ENCODE peak calls at places on chromosomes 7 and 10, in four cellular contexts. W is suprapubic skin, T is GM23338, C is sigmoid colon. S is an unnamed sample.

GRCh38 chr10:93999401-93999851 is 5.7 kb downstream of the PLCE1 start:
- DNase-seq in W (no peak), T (peak; percentile 44), C (peak; percentile 82), S (peak; percentile 71)

GRCh38 chr7:24245362-24245761 is 38.6 kb upstream of the NPY start:
- DNase-seq in T (no peak), C (no peak), W (no peak), S (no peak)

GRCh38 chr7:43481905-43482678 is 100.8 kb upstream of the STK17A start:
- DNase-seq in C (no peak), W (no peak), T (no peak), S (no peak)

GRCh38 chr10:88117227-88117626 is 253.8 kb downstream of the PTEN start:
- DNase-seq in W (no peak), C (no peak), T (no peak), S (no peak)

GRCh38 chr10:29688230-29688634 is 53.5 kb upstream of the SVIL start:
- DNase-seq in C (no peak), W (no peak), T (peak; percentile 85), S (no peak)

GRCh38 chr10:33189373-33189772 is 145.1 kb downstream of the NRP1 start:
- DNase-seq in W (no peak), T (no peak), C (no peak), S (no peak)

GRCh38 chr10:95755511-95756004 is 405 bp upstream of the ENTPD1 start:
- DNase-seq in W (no peak), C (peak; percentile 78), T (peak; percentile 83), S (peak; percentile 47)

GRCh38 chr10:44294726-44295412 is 90.0 kb downstream of the CXCL12 start:
- DNase-seq in W (no peak), T (no peak), C (no peak), S (no peak)

GRCh38 chr7:122515404-122515803 is 183.5 kb downstream of the RNF133 start:
- DNase-seq in T (no peak), C (no peak), W (no peak), S (no peak)

GRCh38 chr7:117323585-117323876 is 673 bp upstream of the WNT2 start:
- DNase-seq in T (peak; percentile 51), C (no peak), W (no peak), S (no peak)

GRCh38 chr10:48792687-48793096 is 108.0 kb downstream of the WDFY4 start:
- DNase-seq in T (no peak), C (no peak), W (no peak), S (no peak)

GRCh38 chr10:23331567-23332290 is 12.9 kb downstream of the C10orf67 start:
- DNase-seq in C (no peak), W (no peak), T (no peak), S (no peak)

GRCh38 chr10:14468726-14469125 is 138.0 kb upstream of the FRMD4A start:
- DNase-seq in C (no peak), T (no peak), W (no peak), S (no peak)

GRCh38 chr10:116403740-116404250 is 23.9 kb upstream of the PNLIPRP3 start:
- DNase-seq in W (no peak), T (peak; percentile 7), C (no peak), S (no peak)

GRCh38 chr7:116164552-116164951 is 45.8 kb upstream of the TES start:
- DNase-seq in W (no peak), T (no peak), C (no peak), S (no peak)

GRCh38 chr7:71229201-71229600 is 97.3 kb downstream of the GALNT17 start:
- DNase-seq in T (no peak), C (no peak), W (no peak), S (no peak)

GRCh38 chr10:30324448-30325110 is 24.5 kb downstream of the MTPAP start:
- DNase-seq in C (no peak), W (no peak), T (no peak), S (no peak)

GRCh38 chr10:50469288-50469687 is 154.5 kb downstream of the SGMS1 start:
- DNase-seq in T (no peak), C (no peak), W (no peak), S (no peak)

GRCh38 chr10:119489572-119490326 is 52.8 kb downstream of the RGS10 start:
- DNase-seq in W (no peak), C (peak; percentile 71), T (peak; percentile 85), S (peak; percentile 36)

GRCh38 chr7:6637544-6638229 is 569 bp downstream of the ZNF316 start:
- DNase-seq in T (peak; percentile 67), C (no peak), W (no peak), S (no peak)

GRCh38 chr10:17210361-17210760 is 8.9 kb upstream of the TRDMT1 start:
- DNase-seq in T (no peak), C (no peak), W (no peak), S (no peak)

GRCh38 chr10:133324857-133325260 is 11.8 kb downstream of the CALY start:
- DNase-seq in T (no peak), C (no peak), W (no peak), S (no peak)

GRCh38 chr10:11154809-11155208 is 137.1 kb downstream of the CELF2 start:
- DNase-seq in T (no peak), W (no peak), C (no peak), S (no peak)

GRCh38 chr10:70622541-70622940 is 20.0 kb upstream of the PRF1 start:
- DNase-seq in T (no peak), C (no peak), W (no peak), S (no peak)

GRCh38 chr10:74981831-74982633 is 129.4 kb upstream of the SAMD8 start:
- DNase-seq in C (no peak), T (no peak), W (no peak), S (no peak)

GRCh38 chr7:91671245-91671644 is 209.3 kb downstream of the MTERF1 start:
- DNase-seq in W (no peak), C (no peak), T (no peak), S (no peak)

GRCh38 chr7:133313575-133313974 is 60.7 kb downstream of the EXOC4 start:
- DNase-seq in T (no peak), C (no peak), W (no peak), S (no peak)

GRCh38 chr10:13586676-13587355 is at the start of gene PRPF18:
- DNase-seq in C (peak; percentile 95), T (peak; percentile 97), W (peak; percentile 95), S (peak; percentile 96)

GRCh38 chr7:929311-929711 is 25.2 kb downstream of the ADAP1 start:
- DNase-seq in W (no peak), T (no peak), C (peak; percentile 57), S (peak; percentile 18)

GRCh38 chr10:6491841-6492609 is 88.1 kb downstream of the PRKCQ start:
- DNase-seq in W (no peak), C (no peak), T (no peak), S (no peak)

GRCh38 chr7:156665101-156665500 is 24.5 kb downstream of the RNF32 start:
- DNase-seq in W (no peak), T (peak; percentile 82), C (no peak), S (no peak)

GRCh38 chr10:46301056-46301645 is 14.4 kb downstream of the ANTXRL start:
- DNase-seq in W (no peak), C (peak; percentile 50), T (no peak), S (no peak)

GRCh38 chr7:98681951-98682350 is 64.9 kb downstream of the NPTX2 start:
- DNase-seq in W (no peak), T (no peak), C (no peak), S (no peak)

GRCh38 chr10:75245354-75246001 is 9.7 kb upstream of the COMTD1 start:
- DNase-seq in W (no peak), T (no peak), C (peak; percentile 35), S (no peak)

DNA sequence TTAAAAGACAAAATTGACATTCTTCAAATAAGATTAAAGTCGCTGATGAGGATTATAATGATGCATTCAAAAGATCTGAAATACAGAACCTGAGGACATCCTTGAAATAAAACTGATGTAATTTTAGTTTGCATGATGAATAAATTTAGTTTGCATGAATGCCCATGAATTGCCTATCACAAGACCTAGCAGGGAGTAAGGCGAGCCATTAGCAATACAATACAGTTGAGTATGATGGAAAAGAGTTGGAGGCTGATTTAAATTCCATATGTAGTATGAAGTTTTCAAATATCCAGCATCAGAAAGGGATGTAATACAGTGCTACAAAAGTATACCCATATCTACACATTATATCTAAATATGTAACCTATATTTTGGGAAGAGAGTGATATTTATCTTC is 321.3 kb downstream of the CACNA2D1 start:
- DNase-seq in W (no peak), T (peak; percentile 24), C (no peak), S (no peak)
- TF ChIP-seq POLR2AphosphoS5 in W (no peak), T (no peak), C (no peak), S (no peak)

DNA sequence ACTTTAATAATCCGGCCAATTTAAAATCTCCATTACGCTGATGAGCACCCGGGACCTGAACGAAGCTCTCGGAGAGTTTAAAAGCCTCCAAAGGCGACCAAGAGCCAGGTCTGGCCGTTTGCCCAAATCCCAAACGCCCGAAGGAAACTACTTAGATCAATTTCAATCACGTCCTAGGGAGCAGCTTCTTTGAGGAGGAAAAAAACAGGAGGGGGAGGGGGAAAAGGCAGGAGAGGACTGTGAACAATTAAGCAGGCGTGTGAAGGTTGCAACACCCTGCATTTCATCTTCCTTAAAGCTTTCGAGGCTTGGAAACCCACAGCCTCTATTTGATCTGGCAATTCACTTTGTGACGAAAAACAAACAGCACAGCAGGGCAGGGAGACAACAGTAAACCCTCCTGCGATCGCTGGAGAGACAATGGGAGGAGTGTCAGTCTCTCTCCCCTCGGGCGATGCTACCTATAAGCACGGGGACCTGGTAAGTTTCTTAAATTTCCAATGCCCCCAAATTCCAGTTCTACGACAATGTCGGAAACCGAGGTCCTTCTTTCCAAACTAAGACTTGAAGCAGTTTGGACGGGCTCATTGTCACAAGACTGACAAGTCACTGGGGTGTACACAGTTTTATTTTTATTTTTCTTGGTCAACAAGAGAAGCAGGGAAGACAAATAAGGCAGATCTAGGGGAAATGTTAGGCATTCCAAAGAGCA is 1.1 kb downstream of the KLF6 start:
- DNase-seq in W (no peak), T (peak; percentile 79), C (peak; percentile 89), S (peak; percentile 61)
- TF ChIP-seq POLR2AphosphoS5 in W (peak; percentile 87), T (no peak), C (peak; percentile 61), S (peak; percentile 94)

GRCh38 chr10:78041170-78042057 is 7.8 kb downstream of the RPS24 start:
- DNase-seq in C (no peak), T (no peak), W (no peak), S (no peak)

GRCh38 chr10:78042058-78042751 is 8.5 kb downstream of the RPS24 start:
- DNase-seq in T (no peak), W (no peak), C (no peak), S (no peak)

GRCh38 chr10:78038105-78038504 is 4.4 kb downstream of the RPS24 start:
- DNase-seq in T (no peak), W (no peak), C (no peak), S (no peak)

GRCh38 chr10:78038791-78039547 is 5.3 kb downstream of the RPS24 start:
- DNase-seq in W (no peak), T (peak; percentile 26), C (no peak), S (no peak)

GRCh38 chr10:78039743-78040142 is 6.1 kb downstream of the RPS24 start:
- DNase-seq in C (no peak), W (no peak), T (peak; percentile 63), S (no peak)
- TF ChIP-seq POLR2AphosphoS5 in C (no peak), W (no peak), T (no peak), S (no peak)

GRCh38 chr7:21945374-21946227 is at the start of gene CDCA7L:
- DNase-seq in C (peak; percentile 87), T (peak; percentile 94), W (peak; percentile 88), S (peak; percentile 80)
- TF ChIP-seq POLR2AphosphoS5 in C (peak; percentile 50), T (peak; percentile 83), W (peak; percentile 83), S (peak; percentile 68)

GRCh38 chr10:97726636-97727178 is 10.2 kb upstream of the ZFYVE27 start:
- DNase-seq in T (peak; percentile 92), C (no peak), W (no peak), S (no peak)
- TF ChIP-seq POLR2AphosphoS5 in T (peak; percentile 61), C (peak; percentile 63), W (no peak), S (peak; percentile 20)

GRCh38 chr10:59047180-59047579 is 129.3 kb upstream of the PHYHIPL start:
- DNase-seq in T (no peak), C (no peak), W (no peak), S (peak; percentile 30)
- TF ChIP-seq POLR2AphosphoS5 in T (no peak), C (no peak), W (no peak), S (peak; percentile 54)